ENCODE peak calls at places on chromosomes 6 and 20, in ten cellular contexts. Y, F, O, D, E, C, Q, Z, G and I are unnamed samples.

GRCh38 chr20:17520583-17520982 is 10.6 kb downstream of the BFSP1 start:
- DNase-seq in Y (no peak), F (no peak), O (no peak), D (no peak), E (no peak), C (no peak), Q (no peak), Z (no peak), G (peak), I (no peak)

GRCh38 chr6:168041928-168042327 is 37.1 kb downstream of the FRMD1 start:
- DNase-seq in Y (no peak), F (no peak), O (no peak), D (no peak), E (no peak), C (no peak), Q (no peak), Z (no peak), G (no peak), I (no peak)

GRCh38 chr20:4722571-4722970 is 862 bp downstream of the PRND start:
- DNase-seq in Y (no peak), F (no peak), O (no peak), D (no peak), E (no peak), C (no peak), Q (no peak), Z (no peak), G (no peak), I (no peak)

GRCh38 chr6:38973178-38974057 is 75.2 kb upstream of the GLP1R start:
- DNase-seq in Y (no peak), F (peak), O (peak), D (peak), E (no peak), C (peak), Q (peak), Z (peak), G (peak), I (no peak)

GRCh38 chr6:132072831-132073230 is 121.7 kb upstream of the CCN2 start:
- DNase-seq in Y (no peak), F (no peak), O (no peak), D (no peak), E (no peak), C (no peak), Q (no peak), Z (no peak), G (no peak), I (no peak)

GRCh38 chr20:40279390-40279789 is 409.6 kb downstream of the MAFB start:
- DNase-seq in Y (no peak), F (peak), O (no peak), D (peak), E (no peak), C (no peak), Q (no peak), Z (no peak), G (peak), I (peak)

GRCh38 chr6:127880452-127880851 is 20.4 kb downstream of the THEMIS start:
- DNase-seq in Y (no peak), F (no peak), O (peak), D (no peak), E (no peak), C (no peak), Q (no peak), Z (no peak), G (no peak), I (no peak)

GRCh38 chr6:10558575-10558974 is 37.4 kb downstream of the GCNT2 start:
- DNase-seq in Y (no peak), F (no peak), O (peak), D (no peak), E (no peak), C (no peak), Q (no peak), Z (no peak), G (no peak), I (no peak)

GRCh38 chr6:156507656-156508055 is 269.5 kb upstream of the ARID1B start:
- DNase-seq in Y (no peak), F (no peak), O (no peak), D (no peak), E (no peak), C (no peak), Q (no peak), Z (no peak), G (no peak), I (no peak)

GRCh38 chr20:921020-921419 is 4.9 kb upstream of the ANGPT4 start:
- DNase-seq in Y (no peak), F (no peak), O (no peak), D (no peak), E (no peak), C (no peak), Q (no peak), Z (no peak), G (no peak), I (no peak)

GRCh38 chr20:64130271-64130670 is 22.9 kb upstream of the NPBWR2 start:
- DNase-seq in Y (no peak), F (no peak), O (no peak), D (no peak), E (no peak), C (no peak), Q (no peak), Z (no peak), G (no peak), I (no peak)

GRCh38 chr6:136549359-136550044 is 720 bp downstream of the MAP7 start:
- DNase-seq in Y (no peak), F (peak), O (no peak), D (no peak), E (no peak), C (peak), Q (no peak), Z (no peak), G (peak), I (no peak)

GRCh38 chr6:1176595-1176994 is 135.3 kb upstream of the FOXQ1 start:
- DNase-seq in Y (no peak), F (no peak), O (no peak), D (no peak), E (no peak), C (no peak), Q (no peak), Z (no peak), G (no peak), I (no peak)

GRCh38 chr6:143486752-143487151 is 24.8 kb downstream of the FUCA2 start:
- DNase-seq in Y (no peak), F (no peak), O (no peak), D (no peak), E (no peak), C (no peak), Q (no peak), Z (no peak), G (no peak), I (no peak)

GRCh38 chr20:44651507-44652373 is at the start of gene ADA:
- DNase-seq in Y (peak), F (no peak), O (no peak), D (no peak), E (no peak), C (peak), Q (no peak), Z (peak), G (peak), I (peak)

GRCh38 chr6:7974932-7975763 is 64.6 kb upstream of the TXNDC5 start:
- DNase-seq in Y (no peak), F (peak), O (peak), D (peak), E (no peak), C (no peak), Q (peak), Z (no peak), G (peak), I (peak)

GRCh38 chr6:43575105-43575771 is 600 bp downstream of the XPO5 start:
- DNase-seq in Y (no peak), F (peak), O (peak), D (no peak), E (peak), C (no peak), Q (no peak), Z (no peak), G (peak), I (peak)

GRCh38 chr6:170082531-170083187 is 208.2 kb downstream of the DLL1 start:
- DNase-seq in Y (no peak), F (no peak), O (no peak), D (no peak), E (no peak), C (no peak), Q (no peak), Z (no peak), G (peak), I (no peak)